ENCODE peak calls at places on chromosomes 5 and 9, in six cellular contexts. One of them, this sample, is unnamed.

GRCh38 chr5:31237159-31237558 is 43.7 kb downstream of the CDH6 start:
- DNase-seq in sigmoid colon: no peak
- DNase-seq in iris pigment epithelial cell: peak
- DNase-seq in lung: no peak
- DNase-seq in myocyte: peak
- DNase-seq in activated gamma-delta T cell treated with anti-CD3 and anti-CD28 coated beads, Interleukin-2, amount 50 U/mL, for 16 hours: no peak
- DNase-seq in this sample: peak

GRCh38 chr5:28648108-28648507 is 1609.7 kb upstream of the CDH9 start:
- DNase-seq in activated gamma-delta T cell treated with anti-CD3 and anti-CD28 coated beads, Interleukin-2, amount 50 U/mL, for 16 hours: no peak
- DNase-seq in sigmoid colon: no peak
- DNase-seq in lung: no peak
- DNase-seq in myocyte: peak
- DNase-seq in iris pigment epithelial cell: peak
- DNase-seq in this sample: no peak

GRCh38 chr5:95809414-95809960 is 13.0 kb downstream of the GLRX start:
- DNase-seq in lung: no peak
- DNase-seq in iris pigment epithelial cell: peak
- DNase-seq in myocyte: peak
- DNase-seq in sigmoid colon: peak
- DNase-seq in activated gamma-delta T cell treated with anti-CD3 and anti-CD28 coated beads, Interleukin-2, amount 50 U/mL, for 16 hours: no peak
- DNase-seq in this sample: no peak

GRCh38 chr9:92196909-92197308 is 81.7 kb upstream of the SPTLC1 start:
- DNase-seq in lung: no peak
- DNase-seq in iris pigment epithelial cell: peak
- DNase-seq in sigmoid colon: no peak
- DNase-seq in myocyte: peak
- DNase-seq in activated gamma-delta T cell treated with anti-CD3 and anti-CD28 coated beads, Interleukin-2, amount 50 U/mL, for 16 hours: no peak
- DNase-seq in this sample: no peak

GRCh38 chr5:179149278-179149677 is 89.1 kb downstream of the ZNF354C start:
- DNase-seq in sigmoid colon: peak
- DNase-seq in myocyte: no peak
- DNase-seq in lung: no peak
- DNase-seq in activated gamma-delta T cell treated with anti-CD3 and anti-CD28 coated beads, Interleukin-2, amount 50 U/mL, for 16 hours: no peak
- DNase-seq in iris pigment epithelial cell: no peak
- DNase-seq in this sample: no peak

GRCh38 chr5:141914154-141914743 is 9.4 kb upstream of the DELE1 start:
- DNase-seq in myocyte: peak
- DNase-seq in lung: peak
- DNase-seq in sigmoid colon: peak
- DNase-seq in activated gamma-delta T cell treated with anti-CD3 and anti-CD28 coated beads, Interleukin-2, amount 50 U/mL, for 16 hours: peak
- DNase-seq in iris pigment epithelial cell: peak
- DNase-seq in this sample: peak

GRCh38 chr5:32277782-32278181 is 35.0 kb downstream of the MTMR12 start:
- DNase-seq in lung: no peak
- DNase-seq in activated gamma-delta T cell treated with anti-CD3 and anti-CD28 coated beads, Interleukin-2, amount 50 U/mL, for 16 hours: no peak
- DNase-seq in sigmoid colon: no peak
- DNase-seq in myocyte: no peak
- DNase-seq in iris pigment epithelial cell: peak
- DNase-seq in this sample: no peak

GRCh38 chr9:74117731-74118130 is 379.4 kb upstream of the RORB start:
- DNase-seq in lung: no peak
- DNase-seq in iris pigment epithelial cell: peak
- DNase-seq in myocyte: no peak
- DNase-seq in activated gamma-delta T cell treated with anti-CD3 and anti-CD28 coated beads, Interleukin-2, amount 50 U/mL, for 16 hours: no peak
- DNase-seq in sigmoid colon: no peak
- DNase-seq in this sample: no peak

GRCh38 chr5:58462623-58463230 is 2.8 kb upstream of the PLK2 start:
- DNase-seq in lung: peak
- DNase-seq in iris pigment epithelial cell: peak
- DNase-seq in activated gamma-delta T cell treated with anti-CD3 and anti-CD28 coated beads, Interleukin-2, amount 50 U/mL, for 16 hours: peak
- DNase-seq in sigmoid colon: no peak
- DNase-seq in myocyte: peak
- DNase-seq in this sample: peak

GRCh38 chr5:132022737-132023136 is 11.3 kb upstream of the ACSL6 start:
- DNase-seq in iris pigment epithelial cell: no peak
- DNase-seq in activated gamma-delta T cell treated with anti-CD3 and anti-CD28 coated beads, Interleukin-2, amount 50 U/mL, for 16 hours: no peak
- DNase-seq in myocyte: no peak
- DNase-seq in sigmoid colon: no peak
- DNase-seq in lung: no peak
- DNase-seq in this sample: no peak

GRCh38 chr5:76401801-76402250 is 1.3 kb upstream of the IQGAP2 start:
- DNase-seq in sigmoid colon: no peak
- DNase-seq in activated gamma-delta T cell treated with anti-CD3 and anti-CD28 coated beads, Interleukin-2, amount 50 U/mL, for 16 hours: no peak
- DNase-seq in lung: no peak
- DNase-seq in myocyte: no peak
- DNase-seq in iris pigment epithelial cell: no peak
- DNase-seq in this sample: no peak

GRCh38 chr9:14256588-14256987 is 57.4 kb downstream of the NFIB start:
- DNase-seq in lung: no peak
- DNase-seq in iris pigment epithelial cell: peak
- DNase-seq in sigmoid colon: no peak
- DNase-seq in myocyte: no peak
- DNase-seq in activated gamma-delta T cell treated with anti-CD3 and anti-CD28 coated beads, Interleukin-2, amount 50 U/mL, for 16 hours: no peak
- DNase-seq in this sample: no peak

GRCh38 chr5:35198096-35198495 is 32.2 kb downstream of the PRLR start:
- DNase-seq in iris pigment epithelial cell: peak
- DNase-seq in lung: peak
- DNase-seq in activated gamma-delta T cell treated with anti-CD3 and anti-CD28 coated beads, Interleukin-2, amount 50 U/mL, for 16 hours: no peak
- DNase-seq in myocyte: peak
- DNase-seq in sigmoid colon: no peak
- DNase-seq in this sample: peak

GRCh38 chr9:109923826-109924225 is 143.8 kb downstream of the PALM2AKAP2 start:
- DNase-seq in sigmoid colon: no peak
- DNase-seq in lung: no peak
- DNase-seq in activated gamma-delta T cell treated with anti-CD3 and anti-CD28 coated beads, Interleukin-2, amount 50 U/mL, for 16 hours: no peak
- DNase-seq in myocyte: no peak
- DNase-seq in iris pigment epithelial cell: no peak
- DNase-seq in this sample: no peak